ENCODE peak calls at places on chromosomes 6 and 20, in ten cellular contexts. One of them, this sample, is unnamed.
A peak's percentile ranks its signal among the peaks of the same experiment; 100 is the strongest.

GRCh38 chr6:10486215-10486614 is 34.9 kb upstream of the GCNT2 start:
- DNase-seq in glutamatergic neuron: no peak
- DNase-seq in fibroblast of the aortic adventitia: no peak
- DNase-seq in T-helper 2 cell: no peak
- DNase-seq in hypothalamus: no peak
- DNase-seq in activated T-helper 1 cell treated with anti-CD3 and anti-CD28 coated beads, Interleukin-12 subunit alpha, Interleukin-12 subunit beta, Interleukin-2, Interleukin-4 antibody, amounts not matched to agents 30 ng/mL and 10 ng/mL and 1 ng/mL, durations not matched to agents 14 hours and 24 hours and 36 hours: no peak
- DNase-seq in WTC11: no peak
- DNase-seq in GM03348: no peak
- DNase-seq in AG09319: no peak
- DNase-seq in RKO: no peak
- DNase-seq in this sample: no peak

GRCh38 chr6:113137411-113137810 is 719.7 kb upstream of the MARCKS start:
- DNase-seq in RKO: no peak
- DNase-seq in fibroblast of the aortic adventitia: peak; percentile 57
- DNase-seq in activated T-helper 1 cell treated with anti-CD3 and anti-CD28 coated beads, Interleukin-12 subunit alpha, Interleukin-12 subunit beta, Interleukin-2, Interleukin-4 antibody, amounts not matched to agents 30 ng/mL and 10 ng/mL and 1 ng/mL, durations not matched to agents 14 hours and 24 hours and 36 hours: no peak
- DNase-seq in GM03348: peak; percentile 9
- DNase-seq in AG09319: no peak
- DNase-seq in hypothalamus: no peak
- DNase-seq in T-helper 2 cell: no peak
- DNase-seq in glutamatergic neuron: no peak
- DNase-seq in WTC11: peak; percentile 13
- DNase-seq in this sample: no peak

GRCh38 chr6:82080767-82081166 is 166.8 kb downstream of the IBTK start:
- DNase-seq in T-helper 2 cell: no peak
- DNase-seq in activated T-helper 1 cell treated with anti-CD3 and anti-CD28 coated beads, Interleukin-12 subunit alpha, Interleukin-12 subunit beta, Interleukin-2, Interleukin-4 antibody, amounts not matched to agents 30 ng/mL and 10 ng/mL and 1 ng/mL, durations not matched to agents 14 hours and 24 hours and 36 hours: no peak
- DNase-seq in glutamatergic neuron: no peak
- DNase-seq in AG09319: no peak
- DNase-seq in GM03348: no peak
- DNase-seq in WTC11: no peak
- DNase-seq in fibroblast of the aortic adventitia: no peak
- DNase-seq in hypothalamus: no peak
- DNase-seq in RKO: no peak
- DNase-seq in this sample: no peak

GRCh38 chr6:46013639-46014038 is 2.0 kb downstream of the CLIC5 start:
- DNase-seq in WTC11: no peak
- DNase-seq in RKO: no peak
- DNase-seq in glutamatergic neuron: no peak
- DNase-seq in AG09319: no peak
- DNase-seq in fibroblast of the aortic adventitia: no peak
- DNase-seq in T-helper 2 cell: no peak
- DNase-seq in GM03348: no peak
- DNase-seq in activated T-helper 1 cell treated with anti-CD3 and anti-CD28 coated beads, Interleukin-12 subunit alpha, Interleukin-12 subunit beta, Interleukin-2, Interleukin-4 antibody, amounts not matched to agents 30 ng/mL and 10 ng/mL and 1 ng/mL, durations not matched to agents 14 hours and 24 hours and 36 hours: no peak
- DNase-seq in hypothalamus: no peak
- DNase-seq in this sample: no peak

GRCh38 chr6:87200469-87201174 is 45.3 kb downstream of the ZNF292 start:
- DNase-seq in glutamatergic neuron: no peak
- DNase-seq in GM03348: peak; percentile 28
- DNase-seq in hypothalamus: no peak
- DNase-seq in RKO: no peak
- DNase-seq in fibroblast of the aortic adventitia: peak; percentile 21
- DNase-seq in activated T-helper 1 cell treated with anti-CD3 and anti-CD28 coated beads, Interleukin-12 subunit alpha, Interleukin-12 subunit beta, Interleukin-2, Interleukin-4 antibody, amounts not matched to agents 30 ng/mL and 10 ng/mL and 1 ng/mL, durations not matched to agents 14 hours and 24 hours and 36 hours: no peak
- DNase-seq in WTC11: no peak
- DNase-seq in T-helper 2 cell: no peak
- DNase-seq in AG09319: no peak
- DNase-seq in this sample: no peak

GRCh38 chr6:166870602-166871208 is 85.6 kb downstream of the RNASET2 start:
- DNase-seq in GM03348: no peak
- DNase-seq in activated T-helper 1 cell treated with anti-CD3 and anti-CD28 coated beads, Interleukin-12 subunit alpha, Interleukin-12 subunit beta, Interleukin-2, Interleukin-4 antibody, amounts not matched to agents 30 ng/mL and 10 ng/mL and 1 ng/mL, durations not matched to agents 14 hours and 24 hours and 36 hours: no peak
- DNase-seq in RKO: no peak
- DNase-seq in glutamatergic neuron: no peak
- DNase-seq in fibroblast of the aortic adventitia: no peak
- DNase-seq in AG09319: no peak
- DNase-seq in T-helper 2 cell: no peak
- DNase-seq in WTC11: no peak
- DNase-seq in hypothalamus: no peak
- DNase-seq in this sample: no peak

GRCh38 chr6:68279793-68280557 is 355.1 kb upstream of the ADGRB3 start:
- DNase-seq in glutamatergic neuron: no peak
- DNase-seq in RKO: peak; percentile 3
- DNase-seq in fibroblast of the aortic adventitia: peak; percentile 26
- DNase-seq in activated T-helper 1 cell treated with anti-CD3 and anti-CD28 coated beads, Interleukin-12 subunit alpha, Interleukin-12 subunit beta, Interleukin-2, Interleukin-4 antibody, amounts not matched to agents 30 ng/mL and 10 ng/mL and 1 ng/mL, durations not matched to agents 14 hours and 24 hours and 36 hours: no peak
- DNase-seq in T-helper 2 cell: no peak
- DNase-seq in WTC11: no peak
- DNase-seq in hypothalamus: no peak
- DNase-seq in AG09319: no peak
- DNase-seq in GM03348: no peak
- DNase-seq in this sample: no peak

GRCh38 chr20:15923030-15923776 is 650.0 kb downstream of the KIF16B start:
- DNase-seq in fibroblast of the aortic adventitia: no peak
- DNase-seq in hypothalamus: no peak
- DNase-seq in AG09319: no peak
- DNase-seq in glutamatergic neuron: no peak
- DNase-seq in T-helper 2 cell: no peak
- DNase-seq in RKO: no peak
- DNase-seq in activated T-helper 1 cell treated with anti-CD3 and anti-CD28 coated beads, Interleukin-12 subunit alpha, Interleukin-12 subunit beta, Interleukin-2, Interleukin-4 antibody, amounts not matched to agents 30 ng/mL and 10 ng/mL and 1 ng/mL, durations not matched to agents 14 hours and 24 hours and 36 hours: no peak
- DNase-seq in GM03348: no peak
- DNase-seq in WTC11: no peak
- DNase-seq in this sample: no peak

GRCh38 chr20:61387204-61387958 is 135.3 kb downstream of the CDH4 start:
- DNase-seq in AG09319: peak; percentile 15
- DNase-seq in activated T-helper 1 cell treated with anti-CD3 and anti-CD28 coated beads, Interleukin-12 subunit alpha, Interleukin-12 subunit beta, Interleukin-2, Interleukin-4 antibody, amounts not matched to agents 30 ng/mL and 10 ng/mL and 1 ng/mL, durations not matched to agents 14 hours and 24 hours and 36 hours: no peak
- DNase-seq in WTC11: peak; percentile 66
- DNase-seq in fibroblast of the aortic adventitia: peak; percentile 30
- DNase-seq in hypothalamus: no peak
- DNase-seq in glutamatergic neuron: peak; percentile 68
- DNase-seq in T-helper 2 cell: no peak
- DNase-seq in GM03348: peak; percentile 96
- DNase-seq in RKO: no peak
- DNase-seq in this sample: no peak

GRCh38 chr6:158290659-158291058 is 21.6 kb upstream of the TULP4 start:
- DNase-seq in AG09319: no peak
- DNase-seq in hypothalamus: no peak
- DNase-seq in glutamatergic neuron: no peak
- DNase-seq in T-helper 2 cell: peak; percentile 94
- DNase-seq in fibroblast of the aortic adventitia: no peak
- DNase-seq in GM03348: no peak
- DNase-seq in WTC11: no peak
- DNase-seq in RKO: no peak
- DNase-seq in activated T-helper 1 cell treated with anti-CD3 and anti-CD28 coated beads, Interleukin-12 subunit alpha, Interleukin-12 subunit beta, Interleukin-2, Interleukin-4 antibody, amounts not matched to agents 30 ng/mL and 10 ng/mL and 1 ng/mL, durations not matched to agents 14 hours and 24 hours and 36 hours: peak; percentile 52
- DNase-seq in this sample: no peak

GRCh38 chr6:44109212-44109611 is 18.0 kb downstream of the MRPL14 start:
- DNase-seq in activated T-helper 1 cell treated with anti-CD3 and anti-CD28 coated beads, Interleukin-12 subunit alpha, Interleukin-12 subunit beta, Interleukin-2, Interleukin-4 antibody, amounts not matched to agents 30 ng/mL and 10 ng/mL and 1 ng/mL, durations not matched to agents 14 hours and 24 hours and 36 hours: no peak
- DNase-seq in fibroblast of the aortic adventitia: no peak
- DNase-seq in AG09319: no peak
- DNase-seq in hypothalamus: no peak
- DNase-seq in glutamatergic neuron: no peak
- DNase-seq in RKO: no peak
- DNase-seq in GM03348: no peak
- DNase-seq in T-helper 2 cell: no peak
- DNase-seq in WTC11: no peak
- DNase-seq in this sample: no peak

GRCh38 chr20:34999782-35000181 is 44.1 kb downstream of the MYH7B start:
- DNase-seq in GM03348: no peak
- DNase-seq in glutamatergic neuron: no peak
- DNase-seq in fibroblast of the aortic adventitia: no peak
- DNase-seq in AG09319: no peak
- DNase-seq in activated T-helper 1 cell treated with anti-CD3 and anti-CD28 coated beads, Interleukin-12 subunit alpha, Interleukin-12 subunit beta, Interleukin-2, Interleukin-4 antibody, amounts not matched to agents 30 ng/mL and 10 ng/mL and 1 ng/mL, durations not matched to agents 14 hours and 24 hours and 36 hours: no peak
- DNase-seq in RKO: no peak
- DNase-seq in T-helper 2 cell: no peak
- DNase-seq in WTC11: no peak
- DNase-seq in hypothalamus: no peak
- DNase-seq in this sample: no peak

GRCh38 chr6:5968817-5969726 is 37.7 kb downstream of the NRN1 start:
- DNase-seq in AG09319: no peak
- DNase-seq in RKO: peak; percentile 22
- DNase-seq in hypothalamus: no peak
- DNase-seq in glutamatergic neuron: no peak
- DNase-seq in fibroblast of the aortic adventitia: peak; percentile 19
- DNase-seq in GM03348: peak; percentile 72
- DNase-seq in WTC11: no peak
- DNase-seq in activated T-helper 1 cell treated with anti-CD3 and anti-CD28 coated beads, Interleukin-12 subunit alpha, Interleukin-12 subunit beta, Interleukin-2, Interleukin-4 antibody, amounts not matched to agents 30 ng/mL and 10 ng/mL and 1 ng/mL, durations not matched to agents 14 hours and 24 hours and 36 hours: no peak
- DNase-seq in T-helper 2 cell: no peak
- DNase-seq in this sample: no peak

GRCh38 chr20:15336011-15336410 is 998.6 kb upstream of the FLRT3 start:
- DNase-seq in activated T-helper 1 cell treated with anti-CD3 and anti-CD28 coated beads, Interleukin-12 subunit alpha, Interleukin-12 subunit beta, Interleukin-2, Interleukin-4 antibody, amounts not matched to agents 30 ng/mL and 10 ng/mL and 1 ng/mL, durations not matched to agents 14 hours and 24 hours and 36 hours: no peak
- DNase-seq in GM03348: no peak
- DNase-seq in fibroblast of the aortic adventitia: no peak
- DNase-seq in WTC11: no peak
- DNase-seq in T-helper 2 cell: no peak
- DNase-seq in hypothalamus: no peak
- DNase-seq in AG09319: no peak
- DNase-seq in RKO: no peak
- DNase-seq in glutamatergic neuron: no peak
- DNase-seq in this sample: no peak

GRCh38 chr6:170039156-170040114 is 251.4 kb downstream of the DLL1 start:
- DNase-seq in GM03348: no peak
- DNase-seq in fibroblast of the aortic adventitia: no peak
- DNase-seq in glutamatergic neuron: peak; percentile 5
- DNase-seq in activated T-helper 1 cell treated with anti-CD3 and anti-CD28 coated beads, Interleukin-12 subunit alpha, Interleukin-12 subunit beta, Interleukin-2, Interleukin-4 antibody, amounts not matched to agents 30 ng/mL and 10 ng/mL and 1 ng/mL, durations not matched to agents 14 hours and 24 hours and 36 hours: no peak
- DNase-seq in WTC11: no peak
- DNase-seq in T-helper 2 cell: no peak
- DNase-seq in AG09319: no peak
- DNase-seq in hypothalamus: no peak
- DNase-seq in RKO: no peak
- DNase-seq in this sample: no peak